ENCODE peak calls at places on chromosome 10, in six cellular contexts. J, W, L, Q, N and R are unnamed samples.

GRCh38 chr10:107924458-107924857 is 760.0 kb upstream of the SORCS1 start:
- DNase-seq in J (no peak), W (no peak), L (no peak), Q (no peak), N (no peak), R (no peak)

GRCh38 chr10:11237571-11237970 is 219.9 kb downstream of the CELF2 start:
- DNase-seq in J (no peak), W (no peak), L (peak), Q (no peak), N (no peak), R (no peak)

GRCh38 chr10:30092151-30092790 is 32.9 kb upstream of the JCAD start:
- DNase-seq in J (no peak), W (no peak), L (no peak), Q (no peak), N (no peak), R (no peak)

GRCh38 chr10:92363498-92363897 is 72.5 kb downstream of the MARCHF5 start:
- DNase-seq in J (no peak), W (no peak), L (no peak), Q (no peak), N (no peak), R (no peak)

GRCh38 chr10:80860719-80861118 is 323.0 kb downstream of the SH2D4B start:
- DNase-seq in J (no peak), W (no peak), L (no peak), Q (no peak), N (no peak), R (no peak)

GRCh38 chr10:42454313-42454712 is 184.1 kb downstream of the ZNF33B start:
- DNase-seq in J (no peak), W (no peak), L (no peak), Q (no peak), N (no peak), R (no peak)

GRCh38 chr10:113292086-113292485 is 260.8 kb upstream of the HABP2 start:
- DNase-seq in J (peak), W (no peak), L (no peak), Q (no peak), N (no peak), R (no peak)

GRCh38 chr10:91613411-91614253 is 19.2 kb downstream of the PPP1R3C start:
- DNase-seq in J (no peak), W (no peak), L (no peak), Q (peak), N (no peak), R (no peak)

GRCh38 chr10:11282156-11282555 is 264.5 kb downstream of the CELF2 start:
- DNase-seq in J (no peak), W (no peak), L (no peak), Q (no peak), N (no peak), R (no peak)

GRCh38 chr10:131167036-131167860 is 144.3 kb downstream of the TCERG1L start:
- DNase-seq in J (no peak), W (peak), L (no peak), Q (no peak), N (no peak), R (no peak)

GRCh38 chr10:78925275-78925674 is 143.5 kb upstream of the ZMIZ1 start:
- DNase-seq in J (no peak), W (no peak), L (no peak), Q (no peak), N (no peak), R (no peak)

GRCh38 chr10:42769653-42770052 is 12.9 kb upstream of the BMS1 start:
- DNase-seq in J (no peak), W (no peak), L (no peak), Q (no peak), N (no peak), R (no peak)

GRCh38 chr10:61376908-61377368 is 76.2 kb downstream of the TMEM26 start:
- DNase-seq in J (no peak), W (peak), L (no peak), Q (no peak), N (no peak), R (no peak)

GRCh38 chr10:20276127-20276979 is 460.1 kb downstream of the PLXDC2 start:
- DNase-seq in J (no peak), W (no peak), L (no peak), Q (peak), N (peak), R (no peak)

GRCh38 chr10:126504051-126504760 is 115.9 kb upstream of the ADAM12 start:
- DNase-seq in J (peak), W (no peak), L (peak), Q (peak), N (no peak), R (no peak)

GRCh38 chr10:88754272-88754671 is 5.5 kb upstream of the LIPN start:
- DNase-seq in J (no peak), W (no peak), L (no peak), Q (no peak), N (no peak), R (no peak)

GRCh38 chr10:5565671-5566581 is 41.2 kb downstream of the CALML3 start:
- DNase-seq in J (no peak), W (peak), L (no peak), Q (peak), N (no peak), R (no peak)

GRCh38 chr10:116626815-116627214 is 6.1 kb downstream of the PNLIPRP2 start:
- DNase-seq in J (no peak), W (no peak), L (no peak), Q (no peak), N (no peak), R (no peak)
- H3K27ac ChIP-seq in J (no peak), W (no peak), L (no peak), Q (no peak), N (no peak), R (no peak)

GRCh38 chr10:124984376-124984775 is 42.5 kb downstream of the ZRANB1 start:
- DNase-seq in J (no peak), W (no peak), L (no peak), Q (no peak), N (no peak), R (no peak)

GRCh38 chr10:124990671-124991625 is 49.0 kb downstream of the ZRANB1 start:
- DNase-seq in J (no peak), W (no peak), L (no peak), Q (no peak), N (no peak), R (no peak)

GRCh38 chr10:124985162-124985561 is 43.2 kb downstream of the ZRANB1 start:
- DNase-seq in J (no peak), W (no peak), L (no peak), Q (no peak), N (no peak), R (no peak)

GRCh38 chr10:124989526-124989925 is 47.6 kb downstream of the ZRANB1 start:
- DNase-seq in J (no peak), W (no peak), L (no peak), Q (no peak), N (no peak), R (no peak)

GRCh38 chr10:124987788-124988187 is 45.9 kb downstream of the ZRANB1 start:
- DNase-seq in J (no peak), W (no peak), L (no peak), Q (no peak), N (no peak), R (no peak)
- H3K27ac ChIP-seq in J (no peak), W (no peak), L (no peak), Q (no peak), N (no peak), R (no peak)

DNA sequence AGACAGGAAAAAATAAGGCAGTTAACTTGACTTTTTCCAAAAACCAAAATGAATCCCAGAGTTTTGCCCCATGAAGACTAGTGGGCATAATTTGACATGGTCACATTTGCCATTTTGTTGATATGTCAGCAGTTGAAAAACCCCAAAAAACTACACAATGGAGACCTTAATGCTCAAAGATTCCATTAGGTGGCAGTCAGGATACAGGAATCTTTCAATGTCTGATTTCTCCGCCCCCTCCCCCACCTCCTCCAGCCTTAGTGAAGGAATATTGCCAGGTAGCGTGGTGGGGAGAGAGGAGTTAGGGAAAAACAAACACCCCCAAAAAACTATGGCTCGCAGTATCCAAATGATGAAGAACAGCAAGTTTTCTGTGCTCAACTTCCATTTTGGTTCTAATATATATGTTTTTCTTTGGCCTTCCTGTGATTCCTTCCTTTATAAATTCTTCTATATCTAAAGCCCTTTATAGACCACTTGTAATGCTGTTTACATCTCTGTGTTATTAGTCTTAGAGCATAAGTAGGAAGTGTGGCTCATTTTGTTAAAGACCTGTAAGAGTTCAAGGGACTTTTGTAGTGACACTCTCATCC is 6.7 kb upstream of the SMNDC1 start:
- DNase-seq in J (peak), W (no peak), L (peak), Q (peak), N (peak), R (no peak)
- H3K27ac ChIP-seq in J (no peak), W (no peak), L (no peak), Q (no peak), N (no peak), R (no peak)

GRCh38 chr10:112151640-112152039 is 31.9 kb downstream of the GPAM start:
- DNase-seq in J (no peak), W (no peak), L (no peak), Q (no peak), N (no peak), R (no peak)
- H3K27ac ChIP-seq in J (no peak), W (no peak), L (no peak), Q (no peak), N (no peak), R (no peak)

DNA sequence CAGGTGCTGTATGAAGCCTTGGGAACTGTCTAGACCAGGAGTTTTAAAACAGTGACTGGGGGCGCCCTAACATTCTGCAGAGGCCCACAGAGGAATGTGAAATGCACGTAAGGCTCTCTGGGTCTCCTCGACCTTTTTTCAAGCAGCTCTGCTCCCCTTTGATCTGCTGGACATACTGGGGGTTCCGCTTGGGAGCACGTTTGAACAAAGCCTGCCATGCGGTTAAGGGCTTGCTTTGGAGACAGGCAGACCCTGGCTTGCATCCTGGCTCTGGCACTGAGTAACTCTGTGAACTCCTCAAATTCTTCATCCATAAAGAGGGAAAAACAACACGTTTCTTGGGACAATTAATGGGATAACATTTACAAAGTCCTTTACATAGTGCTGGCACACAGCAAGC is 7.8 kb downstream of the BEND7 start:
- DNase-seq in J (no peak), W (no peak), L (no peak), Q (no peak), N (no peak), R (no peak)
- H3K27ac ChIP-seq in J (no peak), W (no peak), L (no peak), Q (no peak), N (no peak), R (no peak)

GRCh38 chr10:132681858-132682755 is 103.8 kb downstream of the NKX6-2 start:
- DNase-seq in J (no peak), W (peak), L (no peak), Q (no peak), N (no peak), R (no peak)

GRCh38 chr10:132687181-132687892 is 98.6 kb downstream of the NKX6-2 start:
- DNase-seq in J (no peak), W (peak), L (no peak), Q (no peak), N (no peak), R (no peak)

GRCh38 chr10:132685921-132686680 is 99.8 kb downstream of the NKX6-2 start:
- DNase-seq in J (no peak), W (peak), L (no peak), Q (no peak), N (no peak), R (no peak)

GRCh38 chr10:132685121-132685891 is 100.6 kb downstream of the NKX6-2 start:
- DNase-seq in J (peak), W (peak), L (no peak), Q (peak), N (no peak), R (peak)

DNA sequence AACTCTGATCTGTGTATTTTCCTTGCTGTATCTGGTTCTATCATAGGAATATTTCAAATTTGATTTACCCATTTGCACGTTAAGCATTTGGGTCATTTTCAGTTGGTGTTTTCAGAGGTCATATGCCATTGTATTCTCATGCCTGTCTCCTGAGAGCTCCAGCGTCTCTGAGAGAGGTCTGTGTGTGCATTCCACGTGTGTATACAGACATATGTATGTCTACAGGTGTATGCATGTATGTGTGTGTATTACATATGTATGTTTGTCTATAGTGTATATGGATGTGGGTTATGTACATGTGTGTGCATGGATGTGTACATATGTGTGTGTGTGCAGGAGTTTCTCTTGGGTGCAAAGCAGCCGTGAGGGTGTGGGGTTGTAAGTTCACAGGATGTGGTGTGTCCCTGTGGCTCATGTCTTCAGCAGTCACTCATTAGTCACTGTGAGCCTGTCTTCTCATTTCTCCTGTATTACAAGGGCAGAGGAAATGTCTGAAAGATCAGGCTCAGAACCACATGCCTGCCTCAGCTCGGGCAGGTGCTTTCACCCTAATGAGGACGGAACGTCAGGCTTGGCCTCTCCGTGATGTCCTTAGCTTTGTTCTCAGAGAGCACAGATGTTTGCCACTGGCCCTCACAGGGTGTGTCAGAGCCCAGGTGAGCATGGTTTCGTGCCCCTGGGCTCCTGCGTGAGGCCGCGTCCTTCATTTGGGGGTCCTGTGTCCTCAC is 101.6 kb downstream of the NKX6-2 start:
- DNase-seq in J (peak), W (peak), L (no peak), Q (no peak), N (no peak), R (no peak)
- H3K27ac ChIP-seq in J (peak), W (no peak), L (no peak), Q (peak), N (no peak), R (peak)

GRCh38 chr10:116195039-116195438 is 78.0 kb downstream of the GFRA1 start:
- DNase-seq in J (no peak), W (no peak), L (no peak), Q (no peak), N (no peak), R (no peak)
- H3K27ac ChIP-seq in J (no peak), W (no peak), L (no peak), Q (no peak), N (no peak), R (no peak)

DNA sequence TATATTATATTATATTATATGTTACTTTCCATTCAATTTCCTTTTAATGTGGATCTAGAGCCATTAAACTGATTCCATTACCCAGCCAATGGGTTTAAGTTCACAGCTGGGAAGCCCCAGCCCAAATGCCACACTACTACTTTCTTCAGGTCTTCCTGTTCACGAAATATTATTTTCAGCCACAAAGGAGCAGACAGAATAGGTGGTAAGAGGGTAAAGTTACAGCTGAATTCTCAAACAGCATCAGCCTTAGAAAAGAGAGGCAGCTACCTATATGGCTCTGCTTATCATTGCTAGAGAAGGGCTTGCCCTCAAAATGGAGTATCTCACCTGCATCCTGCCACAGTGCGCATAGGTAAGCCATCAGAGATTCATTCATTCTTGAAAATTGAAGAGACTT is 128.3 kb downstream of the ITGA8 start:
- DNase-seq in J (no peak), W (no peak), L (peak), Q (no peak), N (no peak), R (no peak)
- H3K27ac ChIP-seq in J (no peak), W (no peak), L (no peak), Q (no peak), N (no peak), R (no peak)